ENCODE peak calls at places on chromosomes 5 and 9, in four cellular contexts. Q, X, U and L are unnamed samples.

GRCh38 chr5:159678800-159679392 is 237.4 kb upstream of the ADRA1B start:
- DNase-seq in Q (no peak), X (no peak), U (no peak), L (no peak)

GRCh38 chr5:141513627-141514329 is 24.9 kb downstream of the PCDHGC5 start:
- DNase-seq in Q (peak), X (peak), U (peak), L (peak)

GRCh38 chr9:82117025-82117424 is 128.5 kb downstream of the SPATA31D1 start:
- DNase-seq in Q (no peak), X (peak), U (peak), L (no peak)

GRCh38 chr5:657570-657969 is 35.6 kb downstream of the TPPP start:
- DNase-seq in Q (no peak), X (no peak), U (no peak), L (peak)

GRCh38 chr9:126973651-126974529 is 59.3 kb downstream of the RALGPS1 start:
- DNase-seq in Q (no peak), X (no peak), U (no peak), L (no peak)

GRCh38 chr9:88387733-88388202 is 476 bp upstream of the SPIN1 start:
- DNase-seq in Q (peak), X (peak), U (no peak), L (peak)

GRCh38 chr5:21817668-21818419 is 1035.3 kb downstream of the CDH12 start:
- DNase-seq in Q (no peak), X (peak), U (peak), L (no peak)

GRCh38 chr5:178240341-178240741 is 7.7 kb upstream of the PHYKPL start:
- DNase-seq in Q (no peak), X (no peak), U (no peak), L (no peak)

GRCh38 chr9:86585422-86586143 is 231.4 kb upstream of the TUT7 start:
- DNase-seq in Q (no peak), X (peak), U (no peak), L (no peak)